ENCODE peak calls at places on chromosomes 6 and 20, in five cellular contexts. G is H9, Q is H1, Y is mesendoderm, K is mesenchymal stem cell. D is an unnamed sample.

GRCh38 chr20:60078351-60079250 is 120.4 kb downstream of the CDH26 start:
- DNase-seq in G (no peak), Q (no peak), Y (peak; percentile 70), K (no peak), D (no peak)

GRCh38 chr6:151807513-151808330 is at the start of gene ESR1:
- DNase-seq in G (peak; percentile 87), Q (peak; percentile 29), Y (peak; percentile 71), K (peak; percentile 2), D (no peak)

GRCh38 chr20:58712823-58713731 is 20.5 kb downstream of the NPEPL1 start:
- DNase-seq in G (peak; percentile 20), Q (no peak), Y (no peak), K (no peak), D (no peak)

GRCh38 chr6:131083687-131084086 is 20.6 kb upstream of the EPB41L2 start:
- DNase-seq in G (no peak), Q (no peak), Y (no peak), K (no peak), D (peak; percentile 42)

GRCh38 chr6:168737481-168737880 is 296.5 kb downstream of the SMOC2 start:
- DNase-seq in G (no peak), Q (no peak), Y (peak; percentile 49), K (no peak), D (no peak)

GRCh38 chr6:27518881-27519795 is 46.2 kb upstream of the ZNF184 start:
- DNase-seq in G (peak; percentile 71), Q (no peak), Y (peak; percentile 94), K (peak; percentile 93), D (peak; percentile 90)

GRCh38 chr20:54250691-54251090 is 42.8 kb downstream of the PFDN4 start:
- DNase-seq in G (no peak), Q (no peak), Y (no peak), K (no peak), D (no peak)

GRCh38 chr20:36483919-36484808 is 57.2 kb upstream of the MYL9 start:
- DNase-seq in G (no peak), Q (no peak), Y (no peak), K (peak; percentile 77), D (peak; percentile 75)

GRCh38 chr20:5569021-5569420 is 181.2 kb upstream of the SHLD1 start:
- DNase-seq in G (no peak), Q (no peak), Y (peak; percentile 5), K (peak; percentile 58), D (peak; percentile 59)

GRCh38 chr6:112058673-112059072 is 4.8 kb downstream of the CCN6 start:
- DNase-seq in G (no peak), Q (no peak), Y (no peak), K (peak; percentile 22), D (peak; percentile 41)

GRCh38 chr6:22737331-22737730 is 168.0 kb downstream of the HDGFL1 start:
- DNase-seq in G (peak; percentile 71), Q (peak; percentile 44), Y (peak; percentile 84), K (peak; percentile 34), D (peak; percentile 53)

GRCh38 chr6:31643818-31644454 is 8.5 kb downstream of the BAG6 start:
- DNase-seq in G (no peak), Q (no peak), Y (no peak), K (no peak), D (no peak)

GRCh38 chr6:169752074-169752623 is 727 bp downstream of the ERMARD start:
- DNase-seq in G (peak; percentile 32), Q (no peak), Y (peak; percentile 79), K (peak; percentile 23), D (no peak)

GRCh38 chr20:2922957-2923356 is 49.7 kb downstream of the PTPRA start:
- DNase-seq in G (no peak), Q (no peak), Y (peak; percentile 66), K (no peak), D (no peak)

GRCh38 chr6:88983532-88983931 is 20.1 kb upstream of the RNGTT start:
- DNase-seq in G (peak; percentile 55), Q (no peak), Y (peak; percentile 62), K (peak; percentile 63), D (peak; percentile 36)

DNA sequence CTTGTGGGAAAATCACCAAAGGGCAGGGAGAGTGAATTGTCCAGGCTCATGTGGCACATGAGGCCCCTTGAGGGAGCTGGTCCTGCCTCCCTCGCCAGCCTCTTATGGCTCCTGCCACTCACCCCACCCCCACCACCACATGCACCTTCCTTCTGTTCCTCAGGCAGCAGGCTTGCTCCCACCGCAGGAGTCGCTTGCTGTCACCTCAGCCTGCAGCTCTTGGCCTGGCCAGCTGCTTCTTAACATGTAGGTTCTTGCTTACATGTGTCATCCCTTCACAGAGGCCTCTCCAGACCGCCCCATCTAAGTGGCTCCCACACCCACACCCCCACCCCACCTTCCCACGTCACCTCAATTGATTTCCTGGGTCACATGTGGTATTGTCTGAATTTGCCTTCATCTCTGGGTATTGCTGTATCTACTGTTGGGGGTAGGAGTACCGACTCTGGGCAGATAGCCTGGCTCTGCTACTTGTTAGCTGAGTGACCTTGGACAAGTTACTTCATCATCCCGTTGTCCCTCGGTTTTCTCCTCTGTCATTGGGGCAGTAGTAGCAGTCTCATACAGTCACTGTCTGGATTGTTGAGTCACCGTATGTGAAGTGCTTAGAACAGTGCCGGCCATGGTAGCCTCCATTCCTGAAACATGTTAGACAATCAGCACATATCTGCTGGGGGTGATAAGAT is 41.7 kb downstream of the SLC9A8 start:
- DNase-seq in G (no peak), Q (no peak), Y (peak; percentile 22), K (peak; percentile 11), D (no peak)
- H2AK5ac ChIP-seq in G (no peak overlapping the region), Q (no peak overlapping the region), Y (no peak overlapping the region), K (peak overlapping the region; percentile 30), D (no peak overlapping the region)

GRCh38 chr6:144847906-144848305 is 562.8 kb downstream of the UTRN start:
- DNase-seq in G (no peak), Q (no peak), Y (peak; percentile 75), K (no peak), D (no peak)

GRCh38 chr6:144840619-144841018 is 555.5 kb downstream of the UTRN start:
- DNase-seq in G (no peak), Q (no peak), Y (no peak), K (no peak), D (no peak)

GRCh38 chr6:144845181-144845580 is 560.0 kb downstream of the UTRN start:
- DNase-seq in G (no peak), Q (no peak), Y (no peak), K (no peak), D (peak; percentile 5)

GRCh38 chr6:144844596-144844995 is 559.5 kb downstream of the UTRN start:
- DNase-seq in G (no peak), Q (no peak), Y (no peak), K (no peak), D (no peak)

GRCh38 chr6:144843701-144844100 is 558.6 kb downstream of the UTRN start:
- DNase-seq in G (no peak), Q (no peak), Y (no peak), K (no peak), D (peak; percentile 33)
- H2AK5ac ChIP-seq in G (no peak overlapping the region), Q (no peak overlapping the region), Y (no peak overlapping the region), K (no peak overlapping the region), D (no peak overlapping the region)

DNA sequence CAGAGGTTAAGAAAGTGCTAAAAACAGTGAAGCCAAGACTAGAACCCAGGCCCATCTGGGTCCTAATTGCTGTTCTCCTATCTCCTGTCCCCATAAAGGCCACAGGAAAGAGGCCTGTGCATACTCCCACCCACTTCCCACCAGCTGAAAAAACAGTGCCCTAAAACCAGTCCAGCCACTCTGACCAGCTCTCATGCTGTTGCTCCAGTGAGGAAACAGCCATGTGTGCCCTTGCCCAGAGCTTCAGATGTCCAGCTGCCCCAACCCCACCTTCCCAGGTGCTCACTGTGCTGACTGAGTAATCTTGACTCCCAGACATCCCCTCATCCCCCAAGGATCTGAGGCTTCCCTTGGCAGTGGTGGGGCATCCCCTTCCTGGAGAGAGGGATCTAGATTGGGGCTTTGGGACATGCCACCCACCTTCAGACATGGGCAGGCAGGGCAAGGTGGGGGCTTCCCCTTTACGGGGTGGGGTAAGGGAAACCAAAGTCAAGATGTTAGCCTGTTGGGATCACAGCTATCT is 28.7 kb downstream of the KCNK5 start:
- DNase-seq in G (no peak), Q (no peak), Y (no peak), K (no peak), D (no peak)
- H2AK5ac ChIP-seq in G (no peak overlapping the region), Q (no peak overlapping the region), Y (no peak overlapping the region), K (no peak overlapping the region), D (no peak overlapping the region)

GRCh38 chr20:61524956-61525666 is 273.1 kb downstream of the CDH4 start:
- DNase-seq in G (no peak), Q (no peak), Y (no peak), K (no peak), D (no peak)
- H2AK5ac ChIP-seq in G (no peak overlapping the region), Q (no peak overlapping the region), Y (no peak overlapping the region), K (no peak overlapping the region), D (no peak overlapping the region)

GRCh38 chr20:32564921-32565734 is 20.0 kb downstream of the NOL4L start:
- DNase-seq in G (no peak), Q (no peak), Y (no peak), K (peak; percentile 72), D (no peak)
- H2AK5ac ChIP-seq in G (no peak overlapping the region), Q (no peak overlapping the region), Y (no peak overlapping the region), K (no peak overlapping the region), D (no peak overlapping the region)